ENCODE peak calls at places on chromosomes 13 and 19, in five cellular contexts. One of them, this sample, is unnamed.

GRCh38 chr19:50309396-50310125 is 19.6 kb downstream of the KCNC3 start:
- DNase-seq in IMR-90: no peak
- DNase-seq in H1: no peak
- DNase-seq in mesenchymal stem cell: no peak
- DNase-seq in H9: no peak
- DNase-seq in this sample: no peak

GRCh38 chr13:27969073-27969865 is at the start of gene CDX2:
- DNase-seq in IMR-90: no peak
- DNase-seq in H1: no peak
- DNase-seq in mesenchymal stem cell: peak; percentile 83
- DNase-seq in H9: peak; percentile 83
- DNase-seq in this sample: no peak

GRCh38 chr13:101624210-101624922 is 171.9 kb downstream of the ITGBL1 start:
- DNase-seq in IMR-90: peak; percentile 11
- DNase-seq in H1: no peak
- DNase-seq in mesenchymal stem cell: peak; percentile 26
- DNase-seq in H9: peak; percentile 36
- DNase-seq in this sample: no peak

GRCh38 chr19:2550431-2551171 is 74.7 kb downstream of the GADD45B start:
- DNase-seq in IMR-90: no peak
- DNase-seq in H1: no peak
- DNase-seq in mesenchymal stem cell: no peak
- DNase-seq in H9: peak; percentile 47
- DNase-seq in this sample: no peak

GRCh38 chr13:50729177-50729576 is 114.3 kb downstream of the DLEU7 start:
- DNase-seq in IMR-90: no peak
- DNase-seq in H1: no peak
- DNase-seq in mesenchymal stem cell: no peak
- DNase-seq in H9: no peak
- DNase-seq in this sample: no peak

GRCh38 chr13:42957881-42958280 is 34.2 kb downstream of the EPSTI1 start:
- DNase-seq in IMR-90: no peak
- DNase-seq in H1: no peak
- DNase-seq in mesenchymal stem cell: no peak
- DNase-seq in H9: no peak
- DNase-seq in this sample: no peak

GRCh38 chr19:44689290-44690130 is 9.4 kb upstream of the CEACAM16 start:
- DNase-seq in IMR-90: peak; percentile 72
- DNase-seq in H1: peak; percentile 65
- DNase-seq in mesenchymal stem cell: peak; percentile 66
- DNase-seq in H9: peak; percentile 86
- DNase-seq in this sample: peak; percentile 75

GRCh38 chr13:107025991-107026390 is 458.1 kb upstream of the ARGLU1 start:
- DNase-seq in IMR-90: peak; percentile 71
- DNase-seq in H1: no peak
- DNase-seq in mesenchymal stem cell: no peak
- DNase-seq in H9: no peak
- DNase-seq in this sample: no peak

GRCh38 chr19:37304190-37304883 is 66.6 kb upstream of the ZNF527 start:
- DNase-seq in IMR-90: no peak
- DNase-seq in H1: no peak
- DNase-seq in mesenchymal stem cell: no peak
- DNase-seq in H9: peak; percentile 76
- DNase-seq in this sample: peak; percentile 41

GRCh38 chr13:95485518-95486144 is 66.9 kb upstream of the CLDN10 start:
- DNase-seq in IMR-90: no peak
- DNase-seq in H1: no peak
- DNase-seq in mesenchymal stem cell: no peak
- DNase-seq in H9: no peak
- DNase-seq in this sample: no peak

GRCh38 chr13:44212633-44213387 is 160.8 kb upstream of the SERP2 start:
- DNase-seq in IMR-90: peak; percentile 77
- DNase-seq in H1: no peak
- DNase-seq in mesenchymal stem cell: peak; percentile 51
- DNase-seq in H9: no peak
- DNase-seq in this sample: no peak

GRCh38 chr19:38837656-38838121 is 6.1 kb upstream of the ECH1 start:
- DNase-seq in IMR-90: peak; percentile 35
- DNase-seq in H1: no peak
- DNase-seq in mesenchymal stem cell: no peak
- DNase-seq in H9: no peak
- DNase-seq in this sample: no peak

GRCh38 chr13:51728972-51729371 is 75.0 kb downstream of the DHRS12 start:
- DNase-seq in IMR-90: peak; percentile 92
- DNase-seq in H1: no peak
- DNase-seq in mesenchymal stem cell: peak; percentile 92
- DNase-seq in H9: no peak
- DNase-seq in this sample: no peak

GRCh38 chr13:41007359-41008118 is 11.6 kb downstream of the ELF1 start:
- DNase-seq in IMR-90: peak; percentile 30
- DNase-seq in H1: no peak
- DNase-seq in mesenchymal stem cell: no peak
- DNase-seq in H9: no peak
- DNase-seq in this sample: no peak

GRCh38 chr19:20482721-20483120 is 82.9 kb downstream of the ZNF737 start:
- DNase-seq in IMR-90: no peak
- DNase-seq in H1: peak; percentile 15
- DNase-seq in mesenchymal stem cell: no peak
- DNase-seq in H9: peak; percentile 45
- DNase-seq in this sample: no peak

GRCh38 chr13:75550159-75550567 is 572 bp downstream of the UCHL3 start:
- DNase-seq in IMR-90: peak; percentile 87
- DNase-seq in H1: no peak
- DNase-seq in mesenchymal stem cell: peak; percentile 76
- DNase-seq in H9: no peak
- DNase-seq in this sample: no peak

GRCh38 chr19:4583961-4584669 is 24.6 kb upstream of the SEMA6B start:
- DNase-seq in IMR-90: no peak
- DNase-seq in H1: no peak
- DNase-seq in mesenchymal stem cell: peak; percentile 47
- DNase-seq in H9: peak; percentile 67
- DNase-seq in this sample: peak; percentile 71

GRCh38 chr13:45851171-45851889 is at the start of gene SIAH3:
- DNase-seq in IMR-90: no peak
- DNase-seq in H1: no peak
- DNase-seq in mesenchymal stem cell: peak; percentile 5
- DNase-seq in H9: peak; percentile 43
- DNase-seq in this sample: no peak

GRCh38 chr13:26988059-26988769 is 183.4 kb downstream of the USP12 start:
- DNase-seq in IMR-90: no peak
- DNase-seq in H1: no peak
- DNase-seq in mesenchymal stem cell: no peak
- DNase-seq in H9: no peak
- DNase-seq in this sample: no peak

GRCh38 chr19:3914199-3914598 is 18.7 kb upstream of the NMRK2 start:
- DNase-seq in IMR-90: no peak
- DNase-seq in H1: no peak
- DNase-seq in mesenchymal stem cell: no peak
- DNase-seq in H9: no peak
- DNase-seq in this sample: no peak

GRCh38 chr13:80337011-80337688 is 3.8 kb downstream of the SPRY2 start:
- DNase-seq in IMR-90: no peak
- DNase-seq in H1: no peak
- DNase-seq in mesenchymal stem cell: no peak
- DNase-seq in H9: no peak
- DNase-seq in this sample: no peak

GRCh38 chr19:588093-588742 is 1.5 kb upstream of the HCN2 start:
- DNase-seq in IMR-90: peak; percentile 72
- DNase-seq in H1: peak; percentile 61
- DNase-seq in mesenchymal stem cell: peak; percentile 81
- DNase-seq in H9: peak; percentile 92
- DNase-seq in this sample: peak; percentile 49

GRCh38 chr13:27334774-27335490 is 64.3 kb downstream of the RASL11A start:
- DNase-seq in IMR-90: peak; percentile 90
- DNase-seq in H1: no peak
- DNase-seq in mesenchymal stem cell: peak; percentile 52
- DNase-seq in H9: no peak
- DNase-seq in this sample: no peak

GRCh38 chr13:80030491-80030890 is 310.4 kb downstream of the SPRY2 start:
- DNase-seq in IMR-90: no peak
- DNase-seq in H1: peak; percentile 9
- DNase-seq in mesenchymal stem cell: peak; percentile 12
- DNase-seq in H9: no peak
- DNase-seq in this sample: no peak

GRCh38 chr19:23281663-23282276 is 31.6 kb upstream of the ZNF724 start:
- DNase-seq in IMR-90: no peak
- DNase-seq in H1: no peak
- DNase-seq in mesenchymal stem cell: no peak
- DNase-seq in H9: no peak
- DNase-seq in this sample: no peak

GRCh38 chr13:114031631-114032030 is 57.8 kb upstream of the C13orf46 start:
- DNase-seq in IMR-90: no peak
- DNase-seq in H1: no peak
- DNase-seq in mesenchymal stem cell: no peak
- DNase-seq in H9: no peak
- DNase-seq in this sample: no peak

GRCh38 chr19:47082493-47082892 is 31.1 kb downstream of the ZC3H4 start:
- DNase-seq in IMR-90: no peak
- DNase-seq in H1: no peak
- DNase-seq in mesenchymal stem cell: no peak
- DNase-seq in H9: no peak
- DNase-seq in this sample: no peak

GRCh38 chr13:37187611-37188010 is 82.1 kb upstream of the CSNK1A1L start:
- DNase-seq in IMR-90: no peak
- DNase-seq in H1: no peak
- DNase-seq in mesenchymal stem cell: no peak
- DNase-seq in H9: no peak
- DNase-seq in this sample: no peak

DNA sequence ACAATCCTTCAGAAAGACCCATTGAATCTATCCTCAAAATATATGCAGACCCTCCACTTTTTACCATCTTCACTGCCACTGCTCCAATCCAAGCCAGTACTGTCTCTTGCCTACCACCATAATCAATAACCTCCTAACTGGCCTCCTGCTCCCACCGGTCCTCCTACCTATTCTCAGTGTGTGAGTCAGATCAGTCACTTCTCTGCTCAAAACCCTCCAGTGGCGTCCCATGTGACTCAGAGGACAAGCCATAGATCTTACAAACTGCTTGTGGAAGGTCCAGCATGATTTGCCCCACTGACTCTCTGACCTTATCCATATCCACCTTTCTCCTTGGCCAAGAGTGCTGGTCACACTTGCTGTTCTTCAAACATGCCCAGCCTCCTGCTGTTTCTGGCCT is 23.4 kb upstream of the MBNL2 start:
- DNase-seq in IMR-90: no peak
- DNase-seq in H1: no peak
- DNase-seq in mesenchymal stem cell: no peak
- DNase-seq in H9: no peak
- DNase-seq in this sample: no peak
- H4K91ac ChIP-seq in IMR-90: peak overlapping the region; percentile 94
- H4K91ac ChIP-seq in H1: no peak overlapping the region
- H4K91ac ChIP-seq in mesenchymal stem cell: no peak overlapping the region
- H4K91ac ChIP-seq in H9: no peak overlapping the region
- H4K91ac ChIP-seq in this sample: no peak overlapping the region

DNA sequence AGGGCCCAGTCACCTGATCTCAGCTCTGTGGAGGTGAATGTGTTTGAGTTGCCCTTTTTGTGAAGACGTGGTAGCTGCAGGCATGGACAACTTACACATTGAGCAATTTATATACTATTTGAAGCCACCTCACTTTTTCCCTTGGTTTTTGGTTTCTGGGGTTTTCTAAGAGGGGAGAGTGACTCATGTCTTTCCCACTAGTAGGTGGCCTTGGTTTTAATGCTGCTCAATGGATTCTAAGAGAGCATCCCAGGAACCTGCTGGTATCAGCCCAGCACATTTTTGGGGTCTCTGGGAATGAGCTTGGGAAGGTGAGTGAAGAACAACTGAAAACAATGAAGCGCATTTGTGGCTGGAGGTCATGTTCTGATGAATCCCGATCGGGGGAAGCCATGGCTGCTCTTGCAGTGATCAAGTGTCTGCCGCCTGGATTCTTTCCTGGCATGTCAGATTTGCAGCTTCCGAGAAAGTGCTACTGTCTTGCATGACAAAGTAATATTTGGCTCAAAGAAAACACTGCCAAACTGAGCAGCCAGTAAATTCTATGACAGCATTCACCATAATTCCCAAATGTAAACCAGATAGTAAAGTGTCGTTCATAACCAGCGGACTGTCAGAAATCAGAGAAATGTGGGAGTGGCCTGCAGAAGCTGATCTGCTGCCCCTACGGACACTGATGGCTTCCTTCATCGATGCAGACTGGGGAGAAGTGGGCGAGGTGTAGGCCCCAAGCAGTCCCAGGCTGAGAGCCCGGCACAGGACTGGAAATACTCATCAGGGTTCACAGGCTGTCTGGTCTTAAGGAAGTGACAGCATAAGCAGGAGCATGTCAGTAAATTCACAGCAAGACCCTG is 98.7 kb downstream of the COL4A2 start:
- DNase-seq in IMR-90: peak; percentile 89
- DNase-seq in H1: no peak
- DNase-seq in mesenchymal stem cell: peak; percentile 97
- DNase-seq in H9: no peak
- DNase-seq in this sample: no peak
- H3K79me1 ChIP-seq in IMR-90: peaks cover 90% of the 10 kb centered on the region
- H3K79me1 ChIP-seq in H1: no peaks in the 10 kb centered on the region
- H3K79me1 ChIP-seq in mesenchymal stem cell: peaks cover 20% of the 10 kb centered on the region
- H3K79me1 ChIP-seq in H9: no peaks in the 10 kb centered on the region
- H3K79me1 ChIP-seq in this sample: peaks cover 3% of the 10 kb centered on the region

GRCh38 chr19:14248578-14249011 is 42.6 kb upstream of the ADGRL1 start:
- DNase-seq in IMR-90: no peak
- DNase-seq in H1: peak; percentile 84
- DNase-seq in mesenchymal stem cell: peak; percentile 55
- DNase-seq in H9: peak; percentile 95
- DNase-seq in this sample: peak; percentile 87
- H3K9ac ChIP-seq in IMR-90: peak overlapping the region; percentile 9
- H3K9ac ChIP-seq in H1: peak overlapping the region; percentile 63
- H3K9ac ChIP-seq in mesenchymal stem cell: peak overlapping the region; percentile 29
- H3K9ac ChIP-seq in H9: no peak overlapping the region
- H3K9ac ChIP-seq in this sample: no peak overlapping the region

GRCh38 chr19:55493052-55493649 is 4.9 kb downstream of the SSC5D start:
- DNase-seq in IMR-90: peak; percentile 67
- DNase-seq in H1: no peak
- DNase-seq in mesenchymal stem cell: no peak
- DNase-seq in H9: no peak
- DNase-seq in this sample: no peak
- H4K91ac ChIP-seq in IMR-90: peak overlapping the region; percentile 76
- H4K91ac ChIP-seq in H1: no peak overlapping the region
- H4K91ac ChIP-seq in mesenchymal stem cell: peak overlapping the region; percentile 0
- H4K91ac ChIP-seq in H9: no peak overlapping the region
- H4K91ac ChIP-seq in this sample: no peak overlapping the region

GRCh38 chr19:12791345-12792047 is at the start of gene JUNB:
- DNase-seq in IMR-90: peak; percentile 96
- DNase-seq in H1: no peak
- DNase-seq in mesenchymal stem cell: peak; percentile 98
- DNase-seq in H9: peak; percentile 89
- DNase-seq in this sample: no peak

GRCh38 chr19:12789904-12790619 is 1.2 kb upstream of the JUNB start:
- DNase-seq in IMR-90: peak; percentile 93
- DNase-seq in H1: peak; percentile 87
- DNase-seq in mesenchymal stem cell: peak; percentile 98
- DNase-seq in H9: peak; percentile 98
- DNase-seq in this sample: peak; percentile 95

GRCh38 chr19:12789098-12789903 is 2.0 kb upstream of the JUNB start:
- DNase-seq in IMR-90: peak; percentile 18
- DNase-seq in H1: no peak
- DNase-seq in mesenchymal stem cell: peak; percentile 67
- DNase-seq in H9: no peak
- DNase-seq in this sample: no peak

GRCh38 chr19:12792048-12792852 is 964 bp downstream of the JUNB start:
- DNase-seq in IMR-90: peak; percentile 55
- DNase-seq in H1: no peak
- DNase-seq in mesenchymal stem cell: peak; percentile 55
- DNase-seq in H9: peak; percentile 84
- DNase-seq in this sample: no peak

GRCh38 chr19:12790628-12791344 is 500 bp upstream of the JUNB start:
- DNase-seq in IMR-90: no peak
- DNase-seq in H1: no peak
- DNase-seq in mesenchymal stem cell: peak; percentile 44
- DNase-seq in H9: no peak
- DNase-seq in this sample: no peak
- H3K79me1 ChIP-seq in IMR-90: peaks cover 39% of the 10 kb centered on the region
- H3K79me1 ChIP-seq in H1: no peaks in the 10 kb centered on the region
- H3K79me1 ChIP-seq in mesenchymal stem cell: no peaks in the 10 kb centered on the region
- H3K79me1 ChIP-seq in H9: no peaks in the 10 kb centered on the region
- H3K79me1 ChIP-seq in this sample: peaks cover 4% of the 10 kb centered on the region

This sample was measured in neuronal stem cell.